ENCODE peak calls at places on chromosomes 3 and 15, in five cellular contexts. K is AG04450, W is GM13977, I is IMR-90, C is M059J. P is an unnamed sample.

GRCh38 chr3:39644176-39644575 is 165.2 kb upstream of the MYRIP start:
- DNase-seq in I (peak), W (no peak), C (peak), K (peak), P (no peak)

GRCh38 chr3:121995190-121996137 is 26.6 kb downstream of the ILDR1 start:
- DNase-seq in I (peak), K (peak), C (peak), W (no peak), P (peak)

GRCh38 chr3:160395297-160395696 is 3.7 kb downstream of the IFT80 start:
- DNase-seq in W (no peak), C (peak), I (peak), K (no peak), P (no peak)

GRCh38 chr3:14418670-14419250 is 16.4 kb downstream of the SLC6A6 start:
- DNase-seq in W (no peak), K (no peak), I (no peak), C (no peak), P (no peak)

GRCh38 chr3:16372362-16373269 is 107.6 kb downstream of the OXNAD1 start:
- DNase-seq in K (no peak), I (no peak), C (no peak), W (no peak), P (no peak)

GRCh38 chr3:44467241-44467640 is 10.2 kb downstream of the ZNF445 start:
- DNase-seq in W (no peak), I (no peak), K (no peak), C (no peak), P (no peak)

GRCh38 chr15:38217181-38217580 is 35.5 kb upstream of the SPRED1 start:
- DNase-seq in K (peak), C (peak), W (no peak), I (peak), P (no peak)

GRCh38 chr3:46665763-46666470 is 27.6 kb downstream of the ALS2CL start:
- DNase-seq in C (no peak), K (no peak), I (no peak), W (no peak), P (no peak)

GRCh38 chr3:197002701-197003454 is 26.7 kb downstream of the MELTF start:
- DNase-seq in K (no peak), C (peak), W (peak), I (peak), P (peak)

GRCh38 chr3:48013288-48013980 is 2.8 kb downstream of the MAP4 start:
- DNase-seq in I (peak), K (peak), C (peak), W (no peak), P (no peak)

P was measured in NCI-H1694 treated with DMSO at 0.1 percent for 48 hours.